ENCODE peak calls at places on chromosomes 3 and 15, in five cellular contexts. One of them, this sample, is unnamed.

GRCh38 chr15:66872394-66872793 is 170.4 kb downstream of the SMAD6 start:
- DNase-seq in CD4-positive, CD25-positive, alpha-beta regulatory T cell: no peak
- DNase-seq in NCI-H69: no peak
- DNase-seq in effector memory CD4-positive, alpha-beta T cell: no peak
- DNase-seq in cardiac fibroblast: no peak
- DNase-seq in this sample: no peak

GRCh38 chr3:188956839-188957489 is 214.8 kb upstream of the TPRG1 start:
- DNase-seq in CD4-positive, CD25-positive, alpha-beta regulatory T cell: peak
- DNase-seq in NCI-H69: peak
- DNase-seq in effector memory CD4-positive, alpha-beta T cell: no peak
- DNase-seq in cardiac fibroblast: peak
- DNase-seq in this sample: no peak

GRCh38 chr3:105845488-105845887 is 23.3 kb downstream of the CBLB start:
- DNase-seq in CD4-positive, CD25-positive, alpha-beta regulatory T cell: no peak
- DNase-seq in NCI-H69: peak
- DNase-seq in effector memory CD4-positive, alpha-beta T cell: no peak
- DNase-seq in cardiac fibroblast: no peak
- DNase-seq in this sample: no peak

GRCh38 chr3:135148431-135148830 is 353.4 kb downstream of the EPHB1 start:
- DNase-seq in CD4-positive, CD25-positive, alpha-beta regulatory T cell: no peak
- DNase-seq in NCI-H69: no peak
- DNase-seq in effector memory CD4-positive, alpha-beta T cell: no peak
- DNase-seq in cardiac fibroblast: no peak
- DNase-seq in this sample: no peak

GRCh38 chr3:156551261-156551660 is 3.7 kb downstream of the SSR3 start:
- DNase-seq in CD4-positive, CD25-positive, alpha-beta regulatory T cell: no peak
- DNase-seq in NCI-H69: no peak
- DNase-seq in effector memory CD4-positive, alpha-beta T cell: no peak
- DNase-seq in cardiac fibroblast: no peak
- DNase-seq in this sample: no peak

GRCh38 chr3:66376568-66376967 is 124.3 kb downstream of the LRIG1 start:
- DNase-seq in CD4-positive, CD25-positive, alpha-beta regulatory T cell: no peak
- DNase-seq in NCI-H69: no peak
- DNase-seq in effector memory CD4-positive, alpha-beta T cell: no peak
- DNase-seq in cardiac fibroblast: peak
- DNase-seq in this sample: no peak

GRCh38 chr3:123834631-123835030 is 49.5 kb downstream of the MYLK start:
- DNase-seq in CD4-positive, CD25-positive, alpha-beta regulatory T cell: no peak
- DNase-seq in NCI-H69: no peak
- DNase-seq in effector memory CD4-positive, alpha-beta T cell: no peak
- DNase-seq in cardiac fibroblast: peak
- DNase-seq in this sample: no peak

GRCh38 chr15:84752700-84753099 is 4.3 kb downstream of the ZNF592 start:
- DNase-seq in CD4-positive, CD25-positive, alpha-beta regulatory T cell: no peak
- DNase-seq in NCI-H69: no peak
- DNase-seq in effector memory CD4-positive, alpha-beta T cell: no peak
- DNase-seq in cardiac fibroblast: peak
- DNase-seq in this sample: no peak

GRCh38 chr3:139127101-139127500 is 82.4 kb upstream of the PRR23C start:
- DNase-seq in CD4-positive, CD25-positive, alpha-beta regulatory T cell: no peak
- DNase-seq in NCI-H69: no peak
- DNase-seq in effector memory CD4-positive, alpha-beta T cell: no peak
- DNase-seq in cardiac fibroblast: peak
- DNase-seq in this sample: no peak